ENCODE peak calls at places on chromosomes 1 and 21, in eight cellular contexts. V is sigmoid colon, B is AG09319, K is RWPE1, J is epithelial cell of esophagus, C is tibial nerve, Q is GM06990, U is GM10248. L is an unnamed sample.

GRCh38 chr1:2019162-2019542 is at the start of gene GABRD:
- DNase-seq in V (no peak), B (no peak), K (peak), J (peak), C (no peak), Q (no peak), U (no peak), L (no peak)

GRCh38 chr1:67575861-67576260 is 109.1 kb upstream of the GADD45A start:
- DNase-seq in V (no peak), B (peak), K (peak), J (peak), C (no peak), Q (no peak), U (no peak), L (no peak)

GRCh38 chr1:230268371-230269170 is 157.6 kb downstream of the PGBD5 start:
- DNase-seq in V (no peak), B (peak), K (peak), J (peak), C (no peak), Q (no peak), U (peak), L (no peak)

GRCh38 chr1:206686486-206687249 is 2.0 kb downstream of the MAPKAPK2 start:
- DNase-seq in V (no peak), B (no peak), K (peak), J (no peak), C (no peak), Q (no peak), U (peak), L (no peak)

GRCh38 chr1:178382372-178382771 is 114.4 kb downstream of the CLEC20A start:
- DNase-seq in V (no peak), B (no peak), K (no peak), J (no peak), C (no peak), Q (no peak), U (no peak), L (no peak)

GRCh38 chr1:228646717-228647522 is 88.4 kb upstream of the RHOU start:
- DNase-seq in V (no peak), B (no peak), K (peak), J (peak), C (peak), Q (peak), U (peak), L (peak)

GRCh38 chr1:10918531-10918930 is 93.9 kb upstream of the TARDBP start:
- DNase-seq in V (no peak), B (no peak), K (no peak), J (no peak), C (no peak), Q (no peak), U (no peak), L (no peak)

GRCh38 chr1:6435129-6435528 is 10.6 kb downstream of the ESPN start:
- DNase-seq in V (no peak), B (no peak), K (no peak), J (no peak), C (no peak), Q (no peak), U (no peak), L (peak)

GRCh38 chr1:29320541-29320940 is 84.2 kb downstream of the PTPRU start:
- DNase-seq in V (peak), B (no peak), K (no peak), J (peak), C (no peak), Q (no peak), U (no peak), L (no peak)

GRCh38 chr1:95034506-95034905 is 38.2 kb downstream of the ALG14 start:
- DNase-seq in V (no peak), B (no peak), K (no peak), J (no peak), C (no peak), Q (no peak), U (no peak), L (no peak)

GRCh38 chr1:44484155-44484688 is 79.2 kb downstream of the RNF220 start:
- DNase-seq in V (no peak), B (no peak), K (no peak), J (peak), C (no peak), Q (no peak), U (no peak), L (no peak)

GRCh38 chr1:21666572-21667320 is 2.4 kb downstream of the RAP1GAP start:
- DNase-seq in V (peak), B (no peak), K (no peak), J (no peak), C (no peak), Q (no peak), U (no peak), L (peak)

GRCh38 chr1:25487628-25488027 is 55.8 kb upstream of the LDLRAP1 start:
- DNase-seq in V (no peak), B (no peak), K (no peak), J (no peak), C (no peak), Q (no peak), U (peak), L (no peak)

GRCh38 chr1:190658907-190659306 is 181.2 kb upstream of the BRINP3 start:
- DNase-seq in V (no peak), B (no peak), K (no peak), J (peak), C (no peak), Q (no peak), U (no peak), L (no peak)

GRCh38 chr1:197671920-197672319 is 103.4 kb downstream of the DENND1B start:
- DNase-seq in V (no peak), B (no peak), K (no peak), J (no peak), C (no peak), Q (no peak), U (no peak), L (no peak)

GRCh38 chr1:1437033-1437903 is 1.8 kb downstream of the VWA1 start:
- DNase-seq in V (no peak), B (no peak), K (no peak), J (no peak), C (no peak), Q (no peak), U (peak), L (no peak)

GRCh38 chr1:117058810-117059209 is 1.3 kb upstream of the TTF2 start:
- DNase-seq in V (no peak), B (no peak), K (no peak), J (no peak), C (no peak), Q (no peak), U (no peak), L (no peak)

GRCh38 chr1:156750191-156750931 is 1.1 kb downstream of the HDGF start:
- DNase-seq in V (no peak), B (no peak), K (peak), J (peak), C (no peak), Q (peak), U (no peak), L (peak)

GRCh38 chr1:119675349-119676343 is 27.6 kb upstream of the ZNF697 start:
- DNase-seq in V (peak), B (peak), K (peak), J (peak), C (peak), Q (peak), U (peak), L (no peak)

GRCh38 chr1:119674110-119674509 is 26.0 kb upstream of the ZNF697 start:
- DNase-seq in V (no peak), B (no peak), K (peak), J (peak), C (no peak), Q (no peak), U (no peak), L (no peak)

GRCh38 chr1:119679223-119679622 is 31.2 kb upstream of the ZNF697 start:
- DNase-seq in V (no peak), B (no peak), K (no peak), J (no peak), C (no peak), Q (no peak), U (no peak), L (no peak)

GRCh38 chr1:119674835-119675289 is 26.8 kb upstream of the ZNF697 start:
- DNase-seq in V (peak), B (peak), K (peak), J (peak), C (peak), Q (no peak), U (peak), L (no peak)

DNA sequence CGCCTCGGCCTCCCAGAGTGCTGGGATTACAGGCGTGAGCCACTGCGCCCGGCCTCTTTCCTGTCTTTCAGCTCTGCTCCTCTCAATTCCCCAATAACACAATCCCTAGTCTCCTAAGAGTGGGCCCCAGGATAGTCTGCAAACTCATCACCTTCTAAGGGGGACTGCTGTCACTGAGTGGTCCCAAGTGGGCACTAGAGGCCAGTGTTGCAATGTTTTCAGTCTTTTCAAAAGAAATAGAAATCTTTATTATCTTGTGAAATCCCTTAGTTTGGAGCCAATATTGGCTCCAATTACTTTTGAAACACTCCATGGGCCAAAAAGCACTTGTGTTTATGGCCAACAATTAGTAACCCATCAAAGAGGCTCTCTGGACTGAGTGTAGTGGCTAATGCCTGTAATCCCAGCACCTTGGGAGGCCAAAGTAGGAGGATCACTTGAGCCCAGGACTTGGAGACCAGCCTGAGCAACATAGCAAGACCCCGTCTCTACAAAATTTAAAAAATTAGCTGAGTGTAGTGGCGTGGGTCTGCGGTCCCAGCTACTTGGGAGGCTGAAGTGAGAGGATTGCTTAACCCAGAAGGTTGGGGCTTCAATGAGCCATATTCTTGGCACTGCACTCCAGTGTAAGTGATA is 28.6 kb upstream of the ZNF697 start:
- DNase-seq in V (peak), B (no peak), K (no peak), J (no peak), C (peak), Q (no peak), U (no peak), L (no peak)
- TF ChIP-seq CTCF in V (no peak), B (peak), K (no peak), J (no peak), C (no peak), Q (no peak), U (no peak), L (no peak)

GRCh38 chr21:36757246-36757645 is 58.3 kb downstream of the SIM2 start:
- DNase-seq in V (no peak), B (no peak), K (no peak), J (no peak), C (no peak), Q (no peak), U (no peak), L (no peak)
- TF ChIP-seq CTCF in V (no peak), B (no peak), K (no peak), J (no peak), C (no peak), Q (no peak), U (no peak), L (peak)

GRCh38 chr1:27508139-27508665 is 18.2 kb upstream of the WASF2 start:
- DNase-seq in V (no peak), B (no peak), K (no peak), J (peak), C (no peak), Q (no peak), U (no peak), L (no peak)
- TF ChIP-seq CTCF in V (no peak), B (no peak), K (no peak), J (no peak), C (no peak), Q (peak), U (no peak), L (peak)

DNA sequence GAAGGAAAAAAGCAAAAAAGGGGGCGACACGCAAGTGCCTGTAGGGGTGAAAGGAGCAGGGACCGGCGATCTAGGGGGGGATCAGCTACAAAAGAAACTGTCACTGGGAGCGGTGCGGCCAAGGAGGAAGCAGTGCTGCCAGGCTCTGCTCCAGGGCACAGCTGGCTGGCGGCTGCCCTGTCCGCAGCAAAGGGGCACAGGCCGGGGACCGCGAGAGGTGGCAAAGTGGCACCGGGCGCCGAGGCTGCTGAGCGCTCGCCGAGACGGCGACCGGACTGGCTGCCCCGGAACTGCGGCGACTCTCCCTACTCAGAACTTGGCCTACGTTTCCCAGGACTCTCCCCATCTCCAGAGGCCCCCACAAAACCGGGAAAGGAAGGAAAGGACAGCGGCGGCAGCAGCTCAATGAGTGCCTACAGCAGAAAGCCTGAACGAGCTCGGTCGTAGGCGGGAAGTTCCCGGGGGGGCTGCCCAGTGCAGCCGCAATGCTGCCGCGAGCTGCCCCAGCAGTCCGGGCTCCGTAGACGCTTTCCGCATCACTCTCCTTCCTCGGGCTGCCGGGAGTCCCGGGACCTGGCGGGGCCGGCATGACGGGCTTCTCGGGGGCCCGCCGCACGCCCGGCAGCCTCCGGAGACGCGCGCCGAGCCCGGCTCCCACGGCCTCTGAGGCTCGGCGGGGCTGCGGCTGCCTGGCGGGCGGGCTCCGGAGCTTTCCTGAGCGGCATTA is 998 bp upstream of the CDKN2C start:
- DNase-seq in V (peak), B (no peak), K (peak), J (peak), C (peak), Q (peak), U (peak), L (no peak)
- TF ChIP-seq CTCF in V (no peak), B (no peak), K (no peak), J (no peak), C (no peak), Q (no peak), U (no peak), L (no peak)

DNA sequence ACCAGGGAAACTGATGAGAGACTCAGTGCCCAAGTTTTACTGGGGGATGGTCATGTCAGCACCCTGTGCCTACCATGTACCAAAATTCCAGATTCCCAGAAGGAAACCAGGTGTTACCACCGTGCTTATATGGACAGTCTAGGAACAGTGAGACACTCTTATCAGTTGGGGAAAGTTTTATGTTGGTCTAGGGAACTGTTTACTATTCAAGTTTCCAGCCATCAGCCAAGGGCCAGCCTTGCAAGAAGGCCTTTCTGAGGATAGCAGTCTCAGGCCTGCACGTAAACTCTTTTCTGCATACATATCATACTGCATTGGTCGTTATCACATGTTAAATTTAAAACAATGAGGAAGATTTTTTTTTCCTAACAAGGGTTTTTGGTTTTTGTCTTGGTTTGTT is 12.6 kb downstream of the TMEM269 start:
- DNase-seq in V (no peak), B (no peak), K (no peak), J (no peak), C (no peak), Q (no peak), U (no peak), L (no peak)
- TF ChIP-seq CTCF in V (no peak), B (no peak), K (no peak), J (no peak), C (no peak), Q (no peak), U (no peak), L (no peak)